ENCODE peak calls at places on chromosomes 6 and 20, in five cellular contexts. E is PC-3, S is fibroblast of lung, N is ascending aorta, C is hepatocyte. H is an unnamed sample. For H3K4me1, the result is how much of the 10 kb centered on the place peaks cover.

GRCh38 chr6:19301980-19302379 is 535.2 kb upstream of the ID4 start:
- DNase-seq in E (peak), N (no peak), S (peak), C (no peak), H (no peak)

GRCh38 chr6:15929685-15930084 is 199.2 kb upstream of the MYLIP start:
- DNase-seq in N (no peak), E (no peak), S (no peak), C (no peak), H (no peak)

GRCh38 chr20:62143976-62144825 is 632 bp downstream of the SS18L1 start:
- DNase-seq in C (peak), S (peak), N (no peak), E (peak), H (no peak)

GRCh38 chr6:84763397-84764331 is 734 bp downstream of the TBX18 start:
- DNase-seq in N (peak), S (peak), C (peak), E (no peak), H (peak)

GRCh38 chr20:9978395-9979004 is 56.3 kb upstream of the ANKEF1 start:
- DNase-seq in S (peak), E (peak), C (peak), N (no peak), H (peak)

GRCh38 chr6:158642097-158642601 is 2.4 kb downstream of the DYNLT1 start:
- DNase-seq in C (peak), S (peak), N (no peak), E (peak), H (peak)

GRCh38 chr20:36929290-36929689 is 22.2 kb downstream of the SAMHD1 start:
- DNase-seq in C (no peak), E (no peak), S (peak), N (no peak), H (no peak)

GRCh38 chr20:44522841-44523240 is 971 bp upstream of the SERINC3 start:
- DNase-seq in C (no peak), N (no peak), S (no peak), E (no peak), H (no peak)

GRCh38 chr6:53439556-53439955 is 90.8 kb upstream of the ELOVL5 start:
- DNase-seq in N (no peak), E (peak), C (no peak), S (peak), H (no peak)

GRCh38 chr20:31607640-31608255 is 2.7 kb downstream of the ID1 start:
- DNase-seq in S (peak), N (no peak), E (peak), C (no peak), H (no peak)

GRCh38 chr20:41142914-41143313 is 5.6 kb downstream of the PLCG1 start:
- DNase-seq in C (no peak), E (no peak), N (no peak), S (no peak), H (no peak)

GRCh38 chr20:63706852-63707557 is 771 bp downstream of the ARFRP1 start:
- DNase-seq in S (peak), N (no peak), C (peak), E (peak), H (no peak)

GRCh38 chr6:81854474-81854873 is 102.0 kb upstream of the TENT5A start:
- DNase-seq in E (no peak), S (no peak), N (no peak), C (no peak), H (no peak)

GRCh38 chr20:14009206-14009605 is 13.9 kb downstream of the MACROD2 start:
- DNase-seq in S (no peak), N (no peak), C (no peak), E (peak), H (peak)

GRCh38 chr20:52943185-52943841 is 28.8 kb upstream of the TSHZ2 start:
- DNase-seq in S (peak), C (peak), N (no peak), E (peak), H (peak)

GRCh38 chr20:32535316-32535952 is 49.7 kb downstream of the NOL4L start:
- DNase-seq in E (no peak), N (no peak), S (no peak), C (no peak), H (no peak)

GRCh38 chr20:32477594-32478512 is 107.3 kb downstream of the NOL4L start:
- DNase-seq in S (no peak), C (peak), E (no peak), N (no peak), H (no peak)

GRCh38 chr20:1524004-1524403 is 32.8 kb upstream of the SIRPB2 start:
- DNase-seq in N (no peak), C (no peak), E (peak), S (no peak), H (no peak)

GRCh38 chr6:45795678-45796077 is 220.0 kb downstream of the CLIC5 start:
- DNase-seq in N (no peak), S (peak), E (peak), C (no peak), H (no peak)

GRCh38 chr6:71294121-71294523 is 5.5 kb downstream of the OGFRL1 start:
- DNase-seq in C (no peak), N (no peak), S (peak), E (peak), H (no peak)

GRCh38 chr20:45373353-45374100 is 4.6 kb downstream of the TP53TG5 start:
- DNase-seq in E (peak), S (peak), C (peak), N (no peak), H (peak)

GRCh38 chr6:156910938-156911337 is 133.8 kb downstream of the ARID1B start:
- DNase-seq in N (no peak), C (no peak), S (no peak), E (no peak), H (no peak)

GRCh38 chr20:18701969-18702368 is 111.6 kb upstream of the SCP2D1 start:
- DNase-seq in N (no peak), E (no peak), S (no peak), C (no peak), H (no peak)

GRCh38 chr20:14879020-14879697 is 541.7 kb upstream of the FLRT3 start:
- DNase-seq in N (no peak), S (peak), C (peak), E (peak), H (peak)

GRCh38 chr6:169212897-169213813 is 40.5 kb downstream of the THBS2 start:
- DNase-seq in S (peak), N (peak), E (peak), C (peak), H (peak)

GRCh38 chr20:29443819-29444218 is 1813.6 kb upstream of the DEFB115 start:
- DNase-seq in E (no peak), N (no peak), C (no peak), S (no peak), H (peak)

GRCh38 chr6:4916954-4917561 is 86.8 kb downstream of the RPP40 start:
- DNase-seq in C (no peak), E (no peak), S (no peak), N (no peak), H (no peak)

GRCh38 chr6:105890521-105891244 is 195.5 kb upstream of the PRDM1 start:
- DNase-seq in N (no peak), E (peak), S (no peak), C (no peak), H (peak)

GRCh38 chr6:20403080-20403765 is 1.5 kb downstream of the E2F3 start:
- DNase-seq in S (peak), C (peak), N (peak), E (peak), H (peak)

GRCh38 chr6:147666254-147666653 is 157.8 kb downstream of the SAMD5 start:
- DNase-seq in S (no peak), N (no peak), C (no peak), E (no peak), H (no peak)

GRCh38 chr20:38405132-38405531 is 30.0 kb downstream of the SNHG17 start:
- DNase-seq in C (no peak), N (no peak), E (no peak), S (no peak), H (no peak)

GRCh38 chr20:56187791-56188190 is 60.7 kb upstream of the MC3R start:
- DNase-seq in E (peak), N (no peak), S (no peak), C (no peak), H (no peak)

GRCh38 chr6:4134841-4135664 is at the start of gene ECI2:
- DNase-seq in E (peak), C (peak), N (peak), S (no peak), H (peak)

GRCh38 chr20:371755-372542 is 8.6 kb upstream of the TRIB3 start:
- DNase-seq in E (peak), N (no peak), C (peak), S (peak), H (no peak)

GRCh38 chr6:53706525-53706924 is 41.0 kb upstream of the KLHL31 start:
- DNase-seq in E (no peak), N (no peak), S (no peak), C (no peak), H (no peak)

GRCh38 chr6:140059947-140060346 is 685.5 kb upstream of the CITED2 start:
- DNase-seq in S (no peak), N (no peak), C (no peak), E (no peak), H (peak)

GRCh38 chr6:127841811-127842210 is 59.0 kb downstream of the THEMIS start:
- DNase-seq in S (peak), C (no peak), E (no peak), N (no peak), H (no peak)

GRCh38 chr20:41150664-41151063 is 13.3 kb downstream of the PLCG1 start:
- DNase-seq in C (no peak), E (no peak), N (no peak), S (no peak), H (no peak)

GRCh38 chr6:106547961-106548453 is 81.3 kb downstream of the RTN4IP1 start:
- DNase-seq in E (peak), S (peak), C (peak), N (no peak), H (peak)

GRCh38 chr6:117233146-117233545 is 32.2 kb upstream of the VGLL2 start:
- DNase-seq in N (no peak), C (no peak), S (no peak), E (no peak), H (no peak)
- H3K4me1 ChIP-seq in N (under half), C (under half), S (under half), E (under half), H (under half)

GRCh38 chr6:43780891-43781571 is 11.0 kb downstream of the VEGFA start:
- DNase-seq in E (no peak), N (no peak), C (no peak), S (no peak), H (no peak)

GRCh38 chr6:43780293-43780692 is 10.3 kb downstream of the VEGFA start:
- DNase-seq in N (no peak), C (no peak), E (no peak), S (no peak), H (no peak)

GRCh38 chr6:43778131-43778857 is 8.3 kb downstream of the VEGFA start:
- DNase-seq in S (no peak), N (no peak), C (no peak), E (no peak), H (no peak)

GRCh38 chr6:43778976-43779863 is 9.2 kb downstream of the VEGFA start:
- DNase-seq in N (no peak), C (no peak), S (no peak), E (no peak), H (no peak)

DNA sequence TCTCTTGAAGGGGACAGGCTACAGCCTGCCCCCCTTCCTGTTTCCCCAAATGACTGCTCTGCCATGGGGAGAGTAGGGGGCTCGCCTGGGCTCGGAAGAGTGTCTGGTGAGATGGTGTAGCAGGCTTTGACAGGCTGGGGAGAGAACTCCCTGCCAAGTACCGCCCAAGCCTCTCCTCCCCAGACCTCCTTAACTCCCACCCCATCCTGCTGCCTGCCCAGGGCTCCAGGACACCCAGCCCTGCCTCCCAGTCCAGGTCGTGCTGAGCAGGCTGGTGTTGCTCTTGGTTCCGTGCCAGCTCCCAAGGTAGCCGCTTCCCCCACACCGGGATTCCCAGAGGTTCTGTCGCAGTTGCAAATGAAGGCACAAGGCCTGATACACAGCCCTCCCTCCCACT is 9.9 kb downstream of the VEGFA start:
- DNase-seq in N (no peak), E (no peak), C (no peak), S (peak), H (no peak)
- H3K27ac ChIP-seq in N (no peak), E (no peak), C (no peak), S (no peak), H (no peak)

GRCh38 chr20:25319241-25320034 is 71.2 kb downstream of the ABHD12 start:
- DNase-seq in C (no peak), S (no peak), E (no peak), N (no peak), H (no peak)
- TF ChIP-seq CTCF in C (no peak), S (no peak), E (no peak), N (no peak), H (no peak)

GRCh38 chr6:11215773-11216172 is 16.7 kb downstream of the NEDD9 start:
- DNase-seq in N (no peak), E (no peak), C (no peak), S (no peak), H (no peak)
- H3K4me1 ChIP-seq in N (under half), E (under half), C (under half), S (under half), H (under half)

H was measured in foreskin keratinocyte.